ENCODE peak calls at places on chromosomes 5 and 9, in four cellular contexts. L is ascending aorta; K is Jurkat, Clone E6-1; A is H54. G is an unnamed sample.

GRCh38 chr9:88191451-88191850 is 53.2 kb upstream of the SPATA31C2 start:
- DNase-seq in A (no peak), K (no peak), L (no peak), G (no peak)

GRCh38 chr9:1647776-1648175 is 367.4 kb upstream of the SMARCA2 start:
- DNase-seq in L (no peak), K (no peak), A (peak), G (no peak)

GRCh38 chr5:120368923-120369715 is 95.0 kb upstream of the PRR16 start:
- DNase-seq in K (no peak), A (no peak), L (no peak), G (no peak)

GRCh38 chr5:115423541-115423940 is 121.0 kb downstream of the FEM1C start:
- DNase-seq in K (no peak), L (no peak), A (no peak), G (peak)

GRCh38 chr9:120564589-120564988 is 15.4 kb downstream of the CDK5RAP2 start:
- DNase-seq in L (no peak), K (no peak), A (no peak), G (no peak)

GRCh38 chr9:78695521-78695920 is 398.6 kb downstream of the PSAT1 start:
- DNase-seq in K (no peak), L (no peak), A (no peak), G (no peak)

GRCh38 chr5:51279983-51280382 is 103.3 kb upstream of the ISL1 start:
- DNase-seq in A (no peak), L (no peak), K (no peak), G (no peak)

GRCh38 chr9:2815661-2816060 is 28.2 kb downstream of the PUM3 start:
- DNase-seq in A (no peak), L (no peak), K (no peak), G (no peak)

GRCh38 chr9:135919318-135919717 is 12.0 kb upstream of the CAMSAP1 start:
- DNase-seq in L (no peak), K (no peak), A (no peak), G (no peak)

GRCh38 chr5:100852988-100853449 is 50.1 kb downstream of the ST8SIA4 start:
- DNase-seq in L (no peak), K (no peak), A (no peak), G (no peak)

GRCh38 chr5:54669285-54669684 is 151.7 kb downstream of the SNX18 start:
- DNase-seq in K (no peak), A (no peak), L (no peak), G (no peak)

GRCh38 chr9:131754846-131755245 is 15.0 kb upstream of the RAPGEF1 start:
- DNase-seq in L (no peak), A (no peak), K (no peak), G (no peak)

GRCh38 chr5:14286574-14287399 is 143.6 kb downstream of the TRIO start:
- DNase-seq in A (no peak), L (no peak), K (peak), G (no peak)

GRCh38 chr9:133656211-133657119 is 20.3 kb downstream of the DBH start:
- DNase-seq in L (no peak), A (no peak), K (peak), G (no peak)

GRCh38 chr9:33167949-33168535 is 906 bp upstream of the B4GALT1 start:
- DNase-seq in L (no peak), A (no peak), K (no peak), G (no peak)

GRCh38 chr9:38620483-38621433 is at the start of gene ANKRD18A:
- DNase-seq in K (peak), L (no peak), A (no peak), G (peak)

GRCh38 chr5:154103223-154103622 is 64.5 kb downstream of the MFAP3 start:
- DNase-seq in A (no peak), L (no peak), K (no peak), G (no peak)

GRCh38 chr5:132074772-132075718 is 1.5 kb downstream of the CSF2 start:
- DNase-seq in A (no peak), K (no peak), L (no peak), G (no peak)

GRCh38 chr5:165457854-165458481 is 1952.5 kb downstream of the MAT2B start:
- DNase-seq in A (peak), L (no peak), K (peak), G (peak)

GRCh38 chr9:130187523-130187846 is 15.3 kb downstream of the NCS1 start:
- DNase-seq in A (no peak), L (no peak), K (no peak), G (no peak)

GRCh38 chr5:105952875-105953274 is 1717.9 kb downstream of the EFNA5 start:
- DNase-seq in A (no peak), L (no peak), K (no peak), G (no peak)

GRCh38 chr9:94796687-94797086 is 70.2 kb downstream of the AOPEP start:
- DNase-seq in A (no peak), K (no peak), L (no peak), G (no peak)

GRCh38 chr9:18317896-18318295 is 156.1 kb upstream of the ADAMTSL1 start:
- DNase-seq in K (no peak), L (no peak), A (no peak), G (no peak)

GRCh38 chr5:60334281-60334713 is 365.7 kb downstream of the DEPDC1B start:
- DNase-seq in L (no peak), A (no peak), K (no peak), G (peak)

GRCh38 chr5:148482697-148483462 is 99.1 kb downstream of the FBXO38 start:
- DNase-seq in L (no peak), A (peak), K (peak), G (peak)

GRCh38 chr5:139246394-139246793 is 47.1 kb upstream of the MATR3 start:
- DNase-seq in K (no peak), L (no peak), A (peak), G (no peak)

GRCh38 chr5:156051972-156052371 is 275.0 kb upstream of the SGCD start:
- DNase-seq in K (no peak), A (no peak), L (no peak), G (no peak)

GRCh38 chr9:127742435-127743088 is 7.5 kb upstream of the TOR2A start:
- DNase-seq in K (no peak), L (no peak), A (peak), G (peak)

GRCh38 chr9:136646827-136647711 is 15.6 kb upstream of the EGFL7 start:
- DNase-seq in K (no peak), A (no peak), L (no peak), G (no peak)

GRCh38 chr9:134689320-134690181 is 47.9 kb downstream of the COL5A1 start:
- DNase-seq in A (peak), K (no peak), L (no peak), G (peak)

GRCh38 chr5:92401492-92401891 is 1018.4 kb upstream of the ARRDC3 start:
- DNase-seq in L (no peak), A (no peak), K (peak), G (no peak)

GRCh38 chr9:95816716-95817115 is 58.8 kb upstream of the ERCC6L2 start:
- DNase-seq in A (peak), L (no peak), K (no peak), G (no peak)

GRCh38 chr5:56543431-56544385 is 271.6 kb upstream of the MAP3K1 start:
- DNase-seq in L (no peak), A (no peak), K (no peak), G (no peak)

GRCh38 chr9:17470015-17470414 is 108.9 kb upstream of the SH3GL2 start:
- DNase-seq in K (no peak), A (no peak), L (no peak), G (no peak)

GRCh38 chr5:19987594-19988345 is at the start of gene CDH18:
- DNase-seq in A (peak), L (no peak), K (no peak), G (peak)

GRCh38 chr5:149125386-149125891 is 15.9 kb upstream of the ABLIM3 start:
- DNase-seq in K (no peak), A (no peak), L (no peak), G (no peak)

GRCh38 chr5:173547579-173547978 is 68.9 kb downstream of the BOD1 start:
- DNase-seq in L (no peak), A (no peak), K (no peak), G (no peak)

GRCh38 chr5:9056046-9056445 is 489.8 kb downstream of the SEMA5A start:
- DNase-seq in K (no peak), A (no peak), L (no peak), G (no peak)

GRCh38 chr5:134504629-134505300 is 20.7 kb upstream of the JADE2 start:
- DNase-seq in K (no peak), A (no peak), L (no peak), G (no peak)